ENCODE peak calls at places on chromosomes 5 and 9, in nine cellular contexts. I is GM12891; X is LoVo; F is DMS153; V is ACHN; O is GDM1; B is substantia nigra; S is activated T-helper 1 cell treated with anti-CD3 and anti-CD28 coated beads, Interleukin-12 subunit alpha, Interleukin-12 subunit beta, Interleukin-2, Interleukin-4 antibody, amounts not matched to agents 30 ng/mL and 10 ng/mL and 1 ng/mL, durations not matched to agents 14 hours and 24 hours and 36 hours; J is NCI-H524. R is an unnamed sample.
A peak's percentile ranks its signal among the peaks of the same experiment; 100 is the strongest.

GRCh38 chr5:124936626-124936933 is 190.1 kb upstream of the ZNF608 start:
- DNase-seq in I (no peak), X (no peak), F (no peak), V (no peak), O (no peak), B (no peak), S (no peak), J (no peak), R (no peak)

GRCh38 chr9:69193685-69194032 is 19.6 kb downstream of the TJP2 start:
- DNase-seq in I (no peak), X (no peak), F (no peak), V (peak; percentile 27), O (no peak), B (no peak), S (no peak), J (peak; percentile 25), R (no peak)

GRCh38 chr5:56494300-56494704 is 261.2 kb upstream of the ANKRD55 start:
- DNase-seq in I (no peak), X (no peak), F (no peak), V (no peak), O (no peak), B (no peak), S (no peak), J (no peak), R (no peak)

GRCh38 chr9:107216331-107216730 is 66.7 kb upstream of the RAD23B start:
- DNase-seq in I (no peak), X (no peak), F (no peak), V (no peak), O (no peak), B (no peak), S (no peak), J (no peak), R (no peak)

GRCh38 chr9:33748633-33749304 is 46.6 kb upstream of the PRSS3 start:
- DNase-seq in I (no peak), X (no peak), F (no peak), V (no peak), O (no peak), B (no peak), S (peak; percentile 12), J (no peak), R (no peak)

GRCh38 chr9:121597693-121598166 is 53.7 kb upstream of the DAB2IP start:
- DNase-seq in I (no peak), X (no peak), F (no peak), V (no peak), O (no peak), B (no peak), S (no peak), J (no peak), R (no peak)

GRCh38 chr5:160485364-160486010 is 63.8 kb downstream of the PTTG1 start:
- DNase-seq in I (no peak), X (no peak), F (no peak), V (no peak), O (no peak), B (no peak), S (no peak), J (no peak), R (no peak)

GRCh38 chr5:139668064-139668880 is 20.1 kb downstream of the CXXC5 start:
- DNase-seq in I (no peak), X (peak; percentile 47), F (no peak), V (no peak), O (no peak), B (no peak), S (peak; percentile 22), J (peak; percentile 30), R (peak; percentile 54)

GRCh38 chr5:33776151-33776550 is 115.6 kb downstream of the ADAMTS12 start:
- DNase-seq in I (no peak), X (no peak), F (no peak), V (no peak), O (no peak), B (no peak), S (no peak), J (no peak), R (no peak)

GRCh38 chr9:92954078-92954861 is 6.9 kb downstream of the FGD3 start:
- DNase-seq in I (no peak), X (peak; percentile 95), F (peak; percentile 66), V (no peak), O (no peak), B (no peak), S (peak; percentile 73), J (no peak), R (no peak)

GRCh38 chr9:97502222-97502983 is 937 bp downstream of the TMOD1 start:
- DNase-seq in I (peak; percentile 37), X (no peak), F (no peak), V (no peak), O (no peak), B (no peak), S (no peak), J (peak; percentile 26), R (peak; percentile 45)

GRCh38 chr9:89794918-89795317 is 190.1 kb downstream of the GADD45G start:
- DNase-seq in I (no peak), X (no peak), F (peak; percentile 22), V (no peak), O (no peak), B (no peak), S (no peak), J (no peak), R (no peak)

GRCh38 chr9:124054671-124055212 is 43.2 kb downstream of the LHX2 start:
- DNase-seq in I (peak; percentile 49), X (peak; percentile 33), F (peak; percentile 55), V (peak; percentile 75), O (peak; percentile 31), B (no peak), S (no peak), J (no peak), R (no peak)

GRCh38 chr5:88665750-88666215 is 217.2 kb downstream of the MEF2C start:
- DNase-seq in I (no peak), X (no peak), F (no peak), V (no peak), O (no peak), B (no peak), S (no peak), J (peak; percentile 52), R (no peak)

GRCh38 chr5:153974131-153974812 is 64.4 kb downstream of the FAM114A2 start:
- DNase-seq in I (no peak), X (peak; percentile 43), F (no peak), V (peak; percentile 33), O (peak; percentile 9), B (no peak), S (no peak), J (peak; percentile 85), R (no peak)

GRCh38 chr9:26888271-26888670 is 4.3 kb downstream of the CAAP1 start:
- DNase-seq in I (no peak), X (no peak), F (no peak), V (no peak), O (no peak), B (no peak), S (no peak), J (no peak), R (no peak)

R was measured in GM12892.